ENCODE peak calls at places on chromosomes 1 and 21, in four cellular contexts. O is K562, W is HL-60, R is GM12878. V is an unnamed sample.

GRCh38 chr1:21175670-21176581 is 771 bp downstream of the EIF4G3 start:
- DNase-seq in O (peak; percentile 87), W (no peak), R (no peak), V (no peak)

GRCh38 chr1:224170748-224171478 is 12.1 kb upstream of the DEGS1 start:
- DNase-seq in O (no peak), W (no peak), R (no peak), V (no peak)

GRCh38 chr1:34500451-34500850 is 254.4 kb upstream of the GJB5 start:
- DNase-seq in O (peak; percentile 21), W (no peak), R (no peak), V (peak; percentile 9)

GRCh38 chr1:64881281-64881680 is 85.1 kb downstream of the JAK1 start:
- DNase-seq in O (no peak), W (no peak), R (no peak), V (no peak)

GRCh38 chr1:245483247-245483646 is 328.5 kb downstream of the KIF26B start:
- DNase-seq in O (no peak), W (no peak), R (no peak), V (no peak)

GRCh38 chr1:30047576-30047975 is 675.8 kb downstream of the MATN1 start:
- DNase-seq in O (no peak), W (no peak), R (no peak), V (no peak)

GRCh38 chr1:219271914-219272545 is 98.4 kb downstream of the LYPLAL1 start:
- DNase-seq in O (no peak), W (no peak), R (no peak), V (no peak)

GRCh38 chr1:3817138-3817740 is 20.9 kb upstream of the LRRC47 start:
- DNase-seq in O (no peak), W (no peak), R (no peak), V (no peak)

GRCh38 chr1:226657788-226658537 is 81.1 kb downstream of the ITPKB start:
- DNase-seq in O (no peak), W (no peak), R (no peak), V (no peak)

GRCh38 chr1:78286686-78287085 is 204.1 kb upstream of the PTGFR start:
- DNase-seq in O (no peak), W (no peak), R (no peak), V (no peak)
- TF ChIP-seq SPI1 in O (no peak), W (no peak), R (no peak), V (no peak)

GRCh38 chr1:7040969-7041368 is 255.7 kb downstream of the CAMTA1 start:
- DNase-seq in O (no peak), W (no peak), R (no peak), V (no peak)
- TF ChIP-seq SPI1 in O (no peak), W (no peak), R (no peak), V (no peak)

GRCh38 chr1:153571706-153572105 is 6.1 kb upstream of the S100A2 start:
- DNase-seq in O (no peak), W (no peak), R (no peak), V (no peak)

GRCh38 chr1:153570874-153571273 is 5.2 kb upstream of the S100A2 start:
- DNase-seq in O (no peak), W (no peak), R (no peak), V (no peak)

GRCh38 chr1:153577138-153577537 is 11.5 kb upstream of the S100A2 start:
- DNase-seq in O (no peak), W (no peak), R (no peak), V (no peak)

GRCh38 chr1:153572569-153573015 is 6.9 kb upstream of the S100A2 start:
- DNase-seq in O (no peak), W (no peak), R (peak; percentile 37), V (peak; percentile 51)

DNA sequence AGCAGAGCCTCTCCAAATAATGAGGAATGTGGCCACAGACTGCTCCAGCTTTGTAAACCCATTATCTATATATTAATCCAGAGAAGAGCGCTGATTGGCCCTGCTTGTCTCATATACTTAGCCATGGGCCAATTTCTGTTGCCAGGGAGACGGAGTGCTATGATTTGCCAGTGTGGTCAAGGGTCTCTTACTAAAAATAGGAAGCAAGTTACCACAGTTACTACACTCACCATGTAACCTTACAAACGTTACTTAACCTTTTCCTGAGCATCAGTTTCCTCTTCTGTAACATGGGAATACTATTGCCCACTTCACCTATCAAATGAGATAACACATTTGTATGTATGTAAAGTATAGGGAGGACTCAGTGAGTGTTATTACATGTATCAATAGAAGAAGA is 7.7 kb upstream of the S100A2 start:
- DNase-seq in O (no peak), W (no peak), R (no peak), V (no peak)
- TF ChIP-seq SPI1 in O (no peak), W (no peak), R (no peak), V (no peak)

DNA sequence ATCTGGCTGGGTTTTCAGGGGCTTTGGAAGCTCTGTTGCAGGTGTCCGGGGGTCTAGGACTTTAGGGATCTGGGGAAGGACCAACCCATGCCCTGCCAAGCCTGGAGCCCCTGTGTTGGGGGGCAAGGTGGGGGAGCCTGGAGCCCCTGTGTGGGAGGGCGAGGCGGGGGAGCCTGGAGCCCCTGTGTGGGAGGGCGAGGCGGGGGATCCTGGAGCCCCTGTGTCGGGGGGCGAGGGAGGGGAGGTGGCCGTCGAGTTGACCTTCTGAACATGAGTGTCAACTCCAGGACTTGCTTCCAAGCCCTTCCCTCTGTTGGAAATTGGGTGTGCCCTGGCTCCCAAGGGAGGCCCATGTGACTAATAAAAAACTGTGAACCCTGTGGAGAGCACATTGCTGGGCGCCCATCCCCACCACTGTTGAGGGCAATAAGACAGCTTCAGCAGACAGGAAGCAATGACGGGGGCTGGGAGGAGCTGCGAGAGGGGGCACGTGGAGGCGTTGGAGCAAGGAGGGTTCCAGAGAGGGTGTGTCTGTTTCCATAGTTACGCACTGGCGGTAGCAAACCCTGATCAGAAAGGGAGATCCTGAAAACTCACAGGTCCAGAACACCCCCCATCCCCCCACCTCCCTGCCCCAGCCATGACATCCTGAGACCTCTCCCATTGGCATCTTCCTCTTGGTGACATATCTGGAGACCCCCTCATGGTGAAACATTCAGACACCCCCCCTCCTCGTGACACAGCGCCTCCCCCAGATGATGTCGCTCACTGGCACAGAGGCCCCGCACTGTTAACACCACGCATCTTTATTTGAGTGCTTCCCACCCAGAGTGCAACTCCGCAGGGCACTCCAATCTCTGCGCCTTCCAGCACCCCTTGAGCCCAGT is 8.4 kb downstream of the MYBPH start:
- DNase-seq in O (no peak), W (no peak), R (no peak), V (no peak)
- TF ChIP-seq SPI1 in O (no peak), W (no peak), R (no peak), V (no peak)

GRCh38 chr1:159015440-159015909 is 5.8 kb downstream of the IFI16 start:
- DNase-seq in O (no peak), W (peak; percentile 94), R (peak; percentile 84), V (peak; percentile 21)
- TF ChIP-seq SPI1 in O (no peak), W (peak; percentile 63), R (peak; percentile 80), V (peak; percentile 84)

DNA sequence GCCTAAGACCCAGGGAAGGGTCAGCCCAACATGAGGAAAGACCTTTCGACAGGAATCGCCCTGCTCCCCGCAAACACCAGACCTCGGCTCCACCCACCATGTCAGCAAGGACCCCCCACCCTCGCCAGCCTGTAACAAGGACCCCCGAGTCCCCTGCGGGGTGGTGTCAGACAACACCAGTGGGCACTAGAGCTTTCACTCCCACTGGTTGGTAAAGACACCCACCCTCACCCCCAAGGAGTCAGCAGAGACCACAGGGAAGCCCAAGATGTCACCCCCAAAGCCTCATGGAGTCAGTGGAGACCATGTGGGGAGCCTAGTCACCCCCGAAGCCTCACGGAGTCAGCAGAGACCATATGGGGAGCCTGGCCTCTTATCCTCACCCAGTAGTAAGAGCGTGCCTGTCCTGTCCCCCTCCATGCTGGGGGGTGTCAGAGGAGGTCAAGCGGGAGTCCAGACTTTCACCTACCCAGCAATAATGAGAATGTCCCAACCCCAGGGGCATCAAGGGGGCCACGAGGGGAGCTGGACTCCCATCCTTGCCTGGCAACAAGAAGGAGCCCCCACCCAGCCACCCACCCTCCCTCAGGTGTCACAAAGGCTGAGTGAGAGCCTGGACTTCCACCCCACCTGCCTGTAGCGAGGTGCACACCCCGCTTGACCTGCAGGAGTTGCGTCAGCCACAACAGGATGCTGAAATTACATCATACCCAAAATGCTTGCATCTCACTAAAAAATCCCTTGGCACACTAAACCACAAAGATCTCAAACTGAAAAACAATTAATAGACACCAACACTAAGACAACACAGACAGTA is 24.8 kb downstream of the SLC19A1 start:
- DNase-seq in O (peak; percentile 50), W (peak; percentile 82), R (peak; percentile 50), V (no peak)
- TF ChIP-seq SPI1 in O (no peak), W (no peak), R (no peak), V (no peak)

DNA sequence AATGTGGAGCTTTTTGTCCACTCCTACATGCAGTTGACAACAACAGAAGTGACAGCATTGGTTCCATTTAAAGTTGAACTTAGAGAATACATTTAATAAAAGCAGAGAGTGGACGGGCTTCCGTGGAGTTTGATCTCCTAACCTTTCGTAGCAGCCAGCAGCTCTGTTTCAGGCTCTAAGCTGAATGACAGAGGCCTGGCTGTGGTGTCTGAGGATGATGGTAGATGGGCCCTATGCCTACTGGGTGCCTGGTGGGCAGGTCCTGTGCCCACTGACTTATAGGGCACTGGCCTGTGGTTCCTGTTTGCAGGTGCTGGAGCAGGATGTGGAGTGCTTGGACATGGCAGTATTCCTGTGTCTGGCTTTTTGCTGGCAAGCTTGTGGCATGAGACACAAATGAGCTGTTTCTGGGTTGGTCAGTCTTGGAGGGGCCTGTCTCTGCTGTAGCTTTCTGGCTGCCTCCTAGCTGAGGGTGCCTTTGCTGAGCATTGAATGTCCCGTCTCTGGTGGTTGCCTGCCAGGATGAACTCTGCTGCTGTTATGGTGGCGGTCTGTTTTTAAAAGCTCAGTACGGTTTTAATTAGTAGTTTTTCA is 54.6 kb downstream of the PRDM2 start:
- DNase-seq in O (no peak), W (no peak), R (no peak), V (no peak)
- TF ChIP-seq SPI1 in O (no peak), W (no peak), R (no peak), V (no peak)

GRCh38 chr1:214429951-214430742 is 121.3 kb downstream of the PTPN14 start:
- DNase-seq in O (no peak), W (no peak), R (no peak), V (no peak)

GRCh38 chr1:214425101-214425500 is 126.3 kb downstream of the PTPN14 start:
- DNase-seq in O (no peak), W (no peak), R (no peak), V (no peak)

GRCh38 chr1:214426420-214426812 is 125.0 kb downstream of the PTPN14 start:
- DNase-seq in O (no peak), W (no peak), R (no peak), V (no peak)

GRCh38 chr1:214425723-214426419 is 125.5 kb downstream of the PTPN14 start:
- DNase-seq in O (no peak), W (no peak), R (no peak), V (no peak)

DNA sequence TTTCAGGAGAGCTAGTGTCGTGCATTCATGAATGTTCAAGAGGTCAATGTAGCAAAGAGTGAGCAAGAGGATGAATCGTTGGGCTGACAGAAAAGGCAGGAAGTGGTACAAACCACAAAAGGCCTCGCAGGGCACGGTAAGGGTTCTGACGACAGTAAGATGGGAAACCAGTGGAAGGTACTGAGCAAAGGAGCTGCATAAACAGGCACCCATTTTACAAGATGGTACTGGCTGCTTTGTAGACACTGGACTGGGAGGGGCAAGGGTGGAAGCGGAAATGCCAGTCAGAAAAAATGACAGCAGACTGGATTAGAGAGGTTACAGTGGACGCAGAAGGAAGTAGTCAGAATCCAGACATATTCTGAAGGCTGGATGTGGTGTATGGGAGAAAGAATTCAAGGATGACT is 123.5 kb downstream of the PTPN14 start:
- DNase-seq in O (no peak), W (peak; percentile 85), R (peak; percentile 80), V (no peak)
- TF ChIP-seq SPI1 in O (no peak), W (no peak), R (peak; percentile 17), V (peak; percentile 45)

DNA sequence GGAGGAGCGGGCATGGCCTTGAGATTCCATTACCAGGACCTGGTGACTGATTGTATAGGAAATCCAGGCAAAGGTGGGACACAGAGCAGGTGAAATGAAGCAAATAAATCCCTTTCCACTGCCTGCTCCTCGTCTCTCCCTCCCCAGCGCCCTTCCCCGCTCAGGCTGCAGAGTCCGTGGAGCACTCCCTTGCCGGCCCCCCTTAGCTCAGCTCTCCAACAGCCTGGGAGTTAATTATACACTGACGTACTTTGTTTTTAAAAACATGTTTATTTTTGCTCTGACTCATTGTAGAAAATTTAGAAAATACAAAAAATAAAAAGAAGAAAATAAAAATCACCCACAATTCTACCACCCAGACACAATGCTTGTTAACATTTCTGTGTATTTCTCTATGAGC is 61.7 kb downstream of the LGR6 start:
- DNase-seq in O (no peak), W (no peak), R (no peak), V (no peak)
- TF ChIP-seq SPI1 in O (no peak), W (no peak), R (no peak), V (no peak)